ENCODE peak calls at places on chromosome 12, in five cellular contexts. One of them, this sample, is unnamed.

GRCh38 chr12:120467439-120467838 is 2.1 kb downstream of the SRSF9 start:
- DNase-seq in GM06990: no peak
- DNase-seq in RPMI7951: no peak
- DNase-seq in omental fat pad: no peak
- DNase-seq in left colon: no peak
- DNase-seq in this sample: no peak

GRCh38 chr12:13749380-13749779 is 232.0 kb downstream of the GRIN2B start:
- DNase-seq in GM06990: no peak
- DNase-seq in RPMI7951: no peak
- DNase-seq in omental fat pad: no peak
- DNase-seq in left colon: no peak
- DNase-seq in this sample: no peak

GRCh38 chr12:53219956-53220856 is 11.8 kb downstream of the RARG start:
- DNase-seq in GM06990: peak
- DNase-seq in RPMI7951: peak
- DNase-seq in omental fat pad: no peak
- DNase-seq in left colon: peak
- DNase-seq in this sample: peak

GRCh38 chr12:92933606-92934005 is 4.5 kb upstream of the EEA1 start:
- DNase-seq in GM06990: no peak
- DNase-seq in RPMI7951: no peak
- DNase-seq in omental fat pad: no peak
- DNase-seq in left colon: no peak
- DNase-seq in this sample: no peak

GRCh38 chr12:122865268-122866231 is 30.3 kb downstream of the HIP1R start:
- DNase-seq in GM06990: no peak
- DNase-seq in RPMI7951: no peak
- DNase-seq in omental fat pad: no peak
- DNase-seq in left colon: peak
- DNase-seq in this sample: peak

GRCh38 chr12:55965941-55966407 is at the start of gene PMEL:
- DNase-seq in GM06990: no peak
- DNase-seq in RPMI7951: peak
- DNase-seq in omental fat pad: no peak
- DNase-seq in left colon: no peak
- DNase-seq in this sample: no peak

GRCh38 chr12:131640436-131640969 is 70.4 kb upstream of the SFSWAP start:
- DNase-seq in GM06990: no peak
- DNase-seq in RPMI7951: no peak
- DNase-seq in omental fat pad: no peak
- DNase-seq in left colon: no peak
- DNase-seq in this sample: no peak

GRCh38 chr12:18382486-18382885 is 121.2 kb downstream of the PIK3C2G start:
- DNase-seq in GM06990: no peak
- DNase-seq in RPMI7951: peak
- DNase-seq in omental fat pad: no peak
- DNase-seq in left colon: no peak
- DNase-seq in this sample: no peak

GRCh38 chr12:50618864-50619609 is 114.3 kb downstream of the DIP2B start:
- DNase-seq in GM06990: no peak
- DNase-seq in RPMI7951: peak
- DNase-seq in omental fat pad: no peak
- DNase-seq in left colon: no peak
- DNase-seq in this sample: no peak

GRCh38 chr12:20493924-20494323 is 125.6 kb downstream of the PDE3A start:
- DNase-seq in GM06990: no peak
- DNase-seq in RPMI7951: no peak
- DNase-seq in omental fat pad: no peak
- DNase-seq in left colon: no peak
- DNase-seq in this sample: no peak

GRCh38 chr12:87365423-87365822 is 663.8 kb downstream of the C12orf50 start:
- DNase-seq in GM06990: no peak
- DNase-seq in RPMI7951: no peak
- DNase-seq in omental fat pad: no peak
- DNase-seq in left colon: no peak
- DNase-seq in this sample: no peak

GRCh38 chr12:15522574-15523187 is 200.4 kb downstream of the PTPRO start:
- DNase-seq in GM06990: no peak
- DNase-seq in RPMI7951: peak
- DNase-seq in omental fat pad: no peak
- DNase-seq in left colon: no peak
- DNase-seq in this sample: peak

GRCh38 chr12:29073631-29074239 is 75.3 kb upstream of the FAR2 start:
- DNase-seq in GM06990: no peak
- DNase-seq in RPMI7951: peak
- DNase-seq in omental fat pad: no peak
- DNase-seq in left colon: no peak
- DNase-seq in this sample: peak

GRCh38 chr12:40668095-40668494 is 24.1 kb upstream of the CNTN1 start:
- DNase-seq in GM06990: no peak
- DNase-seq in RPMI7951: no peak
- DNase-seq in omental fat pad: no peak
- DNase-seq in left colon: no peak
- DNase-seq in this sample: no peak

GRCh38 chr12:83664650-83665049 is 977.9 kb downstream of the TMTC2 start:
- DNase-seq in GM06990: no peak
- DNase-seq in RPMI7951: no peak
- DNase-seq in omental fat pad: no peak
- DNase-seq in left colon: no peak
- DNase-seq in this sample: no peak

GRCh38 chr12:52906049-52906645 is 1.3 kb upstream of the KRT8 start:
- DNase-seq in GM06990: no peak
- DNase-seq in RPMI7951: no peak
- DNase-seq in omental fat pad: no peak
- DNase-seq in left colon: no peak
- DNase-seq in this sample: no peak

GRCh38 chr12:89366676-89367364 is 14.5 kb upstream of the DUSP6 start:
- DNase-seq in GM06990: no peak
- DNase-seq in RPMI7951: no peak
- DNase-seq in omental fat pad: no peak
- DNase-seq in left colon: no peak
- DNase-seq in this sample: no peak

GRCh38 chr12:11778703-11779102 is 129.2 kb downstream of the ETV6 start:
- DNase-seq in GM06990: no peak
- DNase-seq in RPMI7951: no peak
- DNase-seq in omental fat pad: no peak
- DNase-seq in left colon: no peak
- DNase-seq in this sample: peak

GRCh38 chr12:19031032-19031431 is 98.5 kb upstream of the PLEKHA5 start:
- DNase-seq in GM06990: no peak
- DNase-seq in RPMI7951: peak
- DNase-seq in omental fat pad: no peak
- DNase-seq in left colon: no peak
- DNase-seq in this sample: no peak

GRCh38 chr12:131756441-131756840 is 45.6 kb downstream of the SFSWAP start:
- DNase-seq in GM06990: no peak
- DNase-seq in RPMI7951: no peak
- DNase-seq in omental fat pad: no peak
- DNase-seq in left colon: no peak
- DNase-seq in this sample: no peak

GRCh38 chr12:56626691-56627090 is 3.4 kb downstream of the BAZ2A start:
- DNase-seq in GM06990: no peak
- DNase-seq in RPMI7951: no peak
- DNase-seq in omental fat pad: no peak
- DNase-seq in left colon: no peak
- DNase-seq in this sample: no peak

GRCh38 chr12:1858456-1858855 is 38.1 kb downstream of the LRTM2 start:
- DNase-seq in GM06990: no peak
- DNase-seq in RPMI7951: no peak
- DNase-seq in omental fat pad: no peak
- DNase-seq in left colon: no peak
- DNase-seq in this sample: no peak

GRCh38 chr12:113466770-113467153 is 4.9 kb downstream of the LHX5 start:
- DNase-seq in GM06990: no peak
- DNase-seq in RPMI7951: no peak
- DNase-seq in omental fat pad: no peak
- DNase-seq in left colon: no peak
- DNase-seq in this sample: no peak

GRCh38 chr12:59664495-59664894 is 68.7 kb downstream of the SLC16A7 start:
- DNase-seq in GM06990: no peak
- DNase-seq in RPMI7951: no peak
- DNase-seq in omental fat pad: no peak
- DNase-seq in left colon: no peak
- DNase-seq in this sample: no peak

GRCh38 chr12:3045494-3045893 is 31.7 kb upstream of the TSPAN9 start:
- DNase-seq in GM06990: no peak
- DNase-seq in RPMI7951: no peak
- DNase-seq in omental fat pad: no peak
- DNase-seq in left colon: no peak
- DNase-seq in this sample: no peak

GRCh38 chr12:58657175-58657574 is 263.1 kb downstream of the LRIG3 start:
- DNase-seq in GM06990: no peak
- DNase-seq in RPMI7951: no peak
- DNase-seq in omental fat pad: no peak
- DNase-seq in left colon: no peak
- DNase-seq in this sample: no peak

GRCh38 chr12:12461923-12462315 is 100.7 kb downstream of the DUSP16 start:
- DNase-seq in GM06990: no peak
- DNase-seq in RPMI7951: no peak
- DNase-seq in omental fat pad: no peak
- DNase-seq in left colon: no peak
- DNase-seq in this sample: no peak

This sample was measured in GM12865.